ENCODE peak calls at places on chromosomes 12 and 14, in four cellular contexts. One of them, this sample, is unnamed.

GRCh38 chr12:118302053-118302452 is 70.7 kb downstream of the TAOK3 start:
- DNase-seq in GM20000: no peak
- DNase-seq in vagina: no peak
- DNase-seq in AG04450: no peak
- DNase-seq in this sample: no peak

GRCh38 chr14:55255185-55255584 is 16.0 kb upstream of the FBXO34 start:
- DNase-seq in GM20000: no peak
- DNase-seq in vagina: peak; percentile 27
- DNase-seq in AG04450: no peak
- DNase-seq in this sample: no peak

GRCh38 chr14:91021115-91021514 is 39.3 kb downstream of the RPS6KA5 start:
- DNase-seq in GM20000: no peak
- DNase-seq in vagina: no peak
- DNase-seq in AG04450: no peak
- DNase-seq in this sample: no peak

GRCh38 chr14:61258985-61259384 is 22.2 kb downstream of the TMEM30B start:
- DNase-seq in GM20000: no peak
- DNase-seq in vagina: no peak
- DNase-seq in AG04450: no peak
- DNase-seq in this sample: no peak

GRCh38 chr12:80513211-80513610 is 69.2 kb downstream of the PTPRQ start:
- DNase-seq in GM20000: no peak
- DNase-seq in vagina: no peak
- DNase-seq in AG04450: no peak
- DNase-seq in this sample: no peak

GRCh38 chr14:68306934-68307758 is 485.7 kb downstream of the ZFP36L1 start:
- DNase-seq in GM20000: no peak
- DNase-seq in vagina: no peak
- DNase-seq in AG04450: no peak
- DNase-seq in this sample: no peak

GRCh38 chr12:120817559-120818330 is 86.4 kb downstream of the SPPL3 start:
- DNase-seq in GM20000: no peak
- DNase-seq in vagina: no peak
- DNase-seq in AG04450: no peak
- DNase-seq in this sample: no peak

GRCh38 chr12:105741786-105742566 is 396.8 kb downstream of the NUAK1 start:
- DNase-seq in GM20000: no peak
- DNase-seq in vagina: no peak
- DNase-seq in AG04450: peak; percentile 39
- DNase-seq in this sample: no peak

GRCh38 chr12:12560587-12561304 is 1.9 kb downstream of the DUSP16 start:
- DNase-seq in GM20000: peak; percentile 69
- DNase-seq in vagina: no peak
- DNase-seq in AG04450: no peak
- DNase-seq in this sample: no peak

GRCh38 chr14:80615831-80616230 is 325.7 kb downstream of the CEP128 start:
- DNase-seq in GM20000: peak; percentile 36
- DNase-seq in vagina: no peak
- DNase-seq in AG04450: no peak
- DNase-seq in this sample: no peak

GRCh38 chr14:85516239-85517112 is 13.5 kb upstream of the FLRT2 start:
- DNase-seq in GM20000: no peak
- DNase-seq in vagina: no peak
- DNase-seq in AG04450: no peak
- DNase-seq in this sample: no peak

GRCh38 chr14:92323031-92323915 is at the start of gene SLC24A4:
- DNase-seq in GM20000: peak; percentile 60
- DNase-seq in vagina: no peak
- DNase-seq in AG04450: no peak
- DNase-seq in this sample: peak; percentile 65

GRCh38 chr14:64554551-64554950 is 4.8 kb downstream of the PPP1R36 start:
- DNase-seq in GM20000: no peak
- DNase-seq in vagina: no peak
- DNase-seq in AG04450: no peak
- DNase-seq in this sample: no peak

GRCh38 chr12:104648746-104649145 is 192.0 kb downstream of the CHST11 start:
- DNase-seq in GM20000: no peak
- DNase-seq in vagina: no peak
- DNase-seq in AG04450: no peak
- DNase-seq in this sample: no peak

GRCh38 chr14:102772781-102773570 is 4.3 kb upstream of the TRAF3 start:
- DNase-seq in GM20000: no peak
- DNase-seq in vagina: no peak
- DNase-seq in AG04450: no peak
- DNase-seq in this sample: peak; percentile 62
- TF ChIP-seq CTCF in GM20000: peak; percentile 34
- TF ChIP-seq CTCF in vagina: no peak
- TF ChIP-seq CTCF in AG04450: peak; percentile 25
- TF ChIP-seq CTCF in this sample: no peak

DNA sequence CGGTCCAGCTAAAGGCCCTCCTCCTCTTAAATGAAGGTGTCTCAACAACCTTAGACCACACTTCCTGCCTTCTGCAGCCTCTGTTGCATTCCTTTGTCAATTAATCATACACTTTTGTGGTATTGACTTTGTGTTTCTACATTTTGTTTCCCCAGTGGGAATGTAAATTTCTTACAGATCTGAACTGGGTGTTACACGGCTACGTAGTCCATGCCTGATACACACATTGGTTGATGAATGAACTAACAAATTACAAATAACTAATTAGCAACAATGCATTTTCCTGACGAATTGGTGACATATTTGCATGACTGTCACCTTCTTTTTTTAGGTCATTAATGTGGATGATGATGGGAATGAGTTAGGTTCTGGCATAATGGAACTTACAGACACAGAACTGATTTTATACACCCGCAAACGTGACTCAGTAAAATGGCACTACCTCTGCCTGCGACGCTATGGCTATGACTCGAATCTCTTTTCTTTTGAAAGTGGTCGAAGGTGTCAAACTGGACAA is 15.2 kb upstream of the CCT2 start:
- DNase-seq in GM20000: no peak
- DNase-seq in vagina: no peak
- DNase-seq in AG04450: no peak
- DNase-seq in this sample: no peak
- TF ChIP-seq CTCF in GM20000: no peak
- TF ChIP-seq CTCF in vagina: no peak
- TF ChIP-seq CTCF in AG04450: no peak
- TF ChIP-seq CTCF in this sample: no peak

GRCh38 chr12:90836689-90837088 is 118.3 kb downstream of the CCER1 start:
- DNase-seq in GM20000: no peak
- DNase-seq in vagina: no peak
- DNase-seq in AG04450: no peak
- DNase-seq in this sample: no peak
- TF ChIP-seq CTCF in GM20000: no peak
- TF ChIP-seq CTCF in vagina: no peak
- TF ChIP-seq CTCF in AG04450: no peak
- TF ChIP-seq CTCF in this sample: no peak

GRCh38 chr14:26729851-26730250 is 132.0 kb upstream of the NOVA1 start:
- DNase-seq in GM20000: no peak
- DNase-seq in vagina: no peak
- DNase-seq in AG04450: no peak
- DNase-seq in this sample: no peak

GRCh38 chr14:26735811-26736210 is 138.0 kb upstream of the NOVA1 start:
- DNase-seq in GM20000: no peak
- DNase-seq in vagina: no peak
- DNase-seq in AG04450: no peak
- DNase-seq in this sample: no peak

DNA sequence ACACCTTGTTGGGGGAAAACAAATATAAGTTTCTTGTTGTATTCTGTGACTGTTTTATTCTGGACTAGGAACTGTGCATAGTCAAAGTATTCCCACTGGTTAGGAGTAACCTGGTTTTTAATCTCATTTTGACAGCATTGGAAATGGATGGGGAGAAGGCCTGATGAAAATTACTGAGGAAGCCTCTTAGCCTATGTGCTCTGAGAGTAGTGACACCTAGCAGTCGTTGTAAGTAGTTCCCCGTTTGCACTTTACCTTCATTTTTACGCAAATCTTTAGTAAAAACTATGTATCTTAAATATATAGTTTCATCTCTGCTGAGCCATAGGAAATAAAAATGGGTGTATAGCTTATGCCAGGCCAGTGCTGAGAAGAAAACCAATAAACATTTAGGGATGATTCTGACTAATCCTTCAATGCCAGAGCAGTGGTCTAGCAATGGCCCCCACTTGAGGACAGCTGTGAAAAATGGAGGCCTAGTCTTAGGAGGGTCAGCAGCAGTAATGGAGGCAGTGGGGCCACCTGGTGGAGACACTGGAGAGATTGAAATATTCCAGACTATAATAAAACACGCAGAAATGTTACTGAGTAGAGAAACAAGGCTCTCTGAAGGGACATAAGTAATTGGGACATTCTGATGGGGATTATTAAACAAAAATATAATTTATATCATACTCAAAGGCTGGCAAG is 133.2 kb upstream of the NOVA1 start:
- DNase-seq in GM20000: no peak
- DNase-seq in vagina: no peak
- DNase-seq in AG04450: no peak
- DNase-seq in this sample: peak; percentile 42
- TF ChIP-seq CTCF in GM20000: no peak
- TF ChIP-seq CTCF in vagina: no peak
- TF ChIP-seq CTCF in AG04450: peak; percentile 40
- TF ChIP-seq CTCF in this sample: peak; percentile 66